ENCODE peak calls at places on chromosomes 1 and 21, in seven cellular contexts. D, N, P, V, I, A and U are unnamed samples.

GRCh38 chr21:8990326-8991087 is 1530.9 kb upstream of the TPTE start:
- DNase-seq in D (no peak), N (no peak), P (no peak), V (peak; percentile 1), I (no peak), A (no peak), U (no peak)

GRCh38 chr1:217911908-217912307 is 280.8 kb downstream of the SPATA17 start:
- DNase-seq in D (no peak), N (no peak), P (peak; percentile 58), V (peak; percentile 67), I (peak; percentile 4), A (peak; percentile 10), U (peak; percentile 6)

GRCh38 chr1:180912211-180912800 is 391 bp upstream of the KIAA1614 start:
- DNase-seq in D (peak; percentile 60), N (peak; percentile 34), P (peak; percentile 62), V (no peak), I (peak; percentile 60), A (peak; percentile 67), U (no peak)

GRCh38 chr1:77322061-77322900 is 40.5 kb downstream of the AK5 start:
- DNase-seq in D (peak; percentile 55), N (peak; percentile 91), P (no peak), V (peak; percentile 97), I (peak; percentile 66), A (peak; percentile 90), U (no peak)

GRCh38 chr1:145981299-145981600 is 15.1 kb downstream of the TXNIP start:
- DNase-seq in D (no peak), N (no peak), P (no peak), V (no peak), I (no peak), A (no peak), U (no peak)

GRCh38 chr21:36156815-36157670 is at the start of gene DOP1B:
- DNase-seq in D (no peak), N (no peak), P (no peak), V (peak; percentile 29), I (no peak), A (peak; percentile 30), U (peak; percentile 43)

GRCh38 chr1:10980094-10980577 is 32.3 kb upstream of the TARDBP start:
- DNase-seq in D (peak; percentile 78), N (peak; percentile 31), P (peak; percentile 97), V (peak; percentile 76), I (peak; percentile 38), A (peak; percentile 93), U (no peak)

GRCh38 chr1:228989992-228990827 is 254.9 kb downstream of the RHOU start:
- DNase-seq in D (peak; percentile 26), N (no peak), P (no peak), V (no peak), I (peak; percentile 71), A (no peak), U (peak; percentile 14)

GRCh38 chr1:59750612-59751395 is 63.9 kb upstream of the HOOK1 start:
- DNase-seq in D (peak; percentile 71), N (peak; percentile 94), P (no peak), V (peak; percentile 80), I (peak; percentile 86), A (peak; percentile 96), U (no peak)

GRCh38 chr1:205711105-205712048 is 31.1 kb upstream of the SLC45A3 start:
- DNase-seq in D (peak; percentile 93), N (peak; percentile 86), P (peak; percentile 45), V (peak; percentile 93), I (peak; percentile 84), A (peak; percentile 94), U (peak; percentile 65)

GRCh38 chr1:22710688-22711024 is at the start of gene EPHB2:
- DNase-seq in D (peak; percentile 74), N (peak; percentile 39), P (no peak), V (peak; percentile 43), I (peak; percentile 53), A (peak; percentile 75), U (no peak)

GRCh38 chr1:177511036-177511435 is 340.3 kb downstream of the BRINP2 start:
- DNase-seq in D (no peak), N (no peak), P (no peak), V (peak; percentile 34), I (no peak), A (peak; percentile 10), U (no peak)

GRCh38 chr1:224697888-224698450 is 81.9 kb downstream of the CNIH3 start:
- DNase-seq in D (no peak), N (no peak), P (no peak), V (no peak), I (no peak), A (peak; percentile 9), U (no peak)

GRCh38 chr1:167373398-167373797 is 144.9 kb downstream of the CD247 start:
- DNase-seq in D (no peak), N (peak; percentile 71), P (no peak), V (no peak), I (no peak), A (peak; percentile 43), U (no peak)

GRCh38 chr1:18104546-18105100 is 3.0 kb upstream of the IGSF21 start:
- DNase-seq in D (no peak), N (no peak), P (no peak), V (no peak), I (no peak), A (peak; percentile 38), U (no peak)

GRCh38 chr1:53065391-53065790 is 3.4 kb downstream of the PODN start:
- DNase-seq in D (no peak), N (no peak), P (no peak), V (no peak), I (no peak), A (no peak), U (no peak)

GRCh38 chr1:214514032-214514818 is 37.2 kb downstream of the PTPN14 start:
- DNase-seq in D (no peak), N (peak; percentile 80), P (no peak), V (peak; percentile 67), I (peak; percentile 75), A (peak; percentile 33), U (no peak)

GRCh38 chr21:45992311-45993209 is 11.0 kb downstream of the COL6A1 start:
- DNase-seq in D (no peak), N (no peak), P (no peak), V (no peak), I (no peak), A (peak; percentile 25), U (no peak)

GRCh38 chr1:2636733-2637132 is 3.9 kb upstream of the MMEL1 start:
- DNase-seq in D (peak; percentile 19), N (no peak), P (no peak), V (no peak), I (no peak), A (no peak), U (no peak)

GRCh38 chr1:37860346-37860666 is 914 bp upstream of the MTF1 start:
- DNase-seq in D (no peak), N (no peak), P (no peak), V (no peak), I (no peak), A (no peak), U (no peak)

GRCh38 chr1:211334986-211335385 is 8.4 kb downstream of the TRAF5 start:
- DNase-seq in D (no peak), N (peak; percentile 43), P (no peak), V (peak; percentile 53), I (no peak), A (peak; percentile 20), U (no peak)

GRCh38 chr21:31455506-31455905 is 111.4 kb upstream of the TIAM1 start:
- DNase-seq in D (no peak), N (no peak), P (no peak), V (no peak), I (no peak), A (no peak), U (no peak)

GRCh38 chr1:171740987-171741871 is 636 bp downstream of the VAMP4 start:
- DNase-seq in D (peak; percentile 65), N (peak; percentile 25), P (no peak), V (peak; percentile 82), I (peak; percentile 52), A (peak; percentile 69), U (peak; percentile 45)

GRCh38 chr1:80441664-80442063 is 1359.1 kb upstream of the ADGRL2 start:
- DNase-seq in D (no peak), N (no peak), P (no peak), V (peak; percentile 21), I (no peak), A (no peak), U (no peak)
- H2AFZ ChIP-seq in D (no peak overlapping the region), N (no peak overlapping the region), P (no peak overlapping the region), V (no peak overlapping the region), I (no peak overlapping the region), A (no peak overlapping the region), U (no peak overlapping the region)

DNA sequence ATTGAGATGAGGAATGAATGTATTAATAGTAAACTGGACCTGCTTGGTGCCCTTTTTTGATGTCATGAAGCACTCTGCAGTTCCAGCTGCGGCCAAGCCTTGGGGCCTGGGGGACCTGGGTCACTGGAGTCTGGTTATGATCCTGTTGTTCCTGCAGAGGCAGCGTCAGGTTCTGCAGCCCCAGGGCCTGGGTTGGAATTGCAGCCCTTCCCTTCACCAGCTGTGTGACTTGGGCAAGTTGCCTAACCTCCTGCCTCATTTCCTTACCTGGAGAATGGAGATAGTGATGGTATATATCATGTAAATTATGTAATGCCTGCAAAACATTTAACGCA is 9.1 kb upstream of the ATP5PO start:
- DNase-seq in D (no peak), N (no peak), P (no peak), V (peak; percentile 74), I (no peak), A (no peak), U (no peak)
- H2AFZ ChIP-seq in D (peak overlapping the region; percentile 70), N (no peak overlapping the region), P (no peak overlapping the region), V (peak overlapping the region; percentile 66), I (no peak overlapping the region), A (no peak overlapping the region), U (peak overlapping the region; percentile 65)

DNA sequence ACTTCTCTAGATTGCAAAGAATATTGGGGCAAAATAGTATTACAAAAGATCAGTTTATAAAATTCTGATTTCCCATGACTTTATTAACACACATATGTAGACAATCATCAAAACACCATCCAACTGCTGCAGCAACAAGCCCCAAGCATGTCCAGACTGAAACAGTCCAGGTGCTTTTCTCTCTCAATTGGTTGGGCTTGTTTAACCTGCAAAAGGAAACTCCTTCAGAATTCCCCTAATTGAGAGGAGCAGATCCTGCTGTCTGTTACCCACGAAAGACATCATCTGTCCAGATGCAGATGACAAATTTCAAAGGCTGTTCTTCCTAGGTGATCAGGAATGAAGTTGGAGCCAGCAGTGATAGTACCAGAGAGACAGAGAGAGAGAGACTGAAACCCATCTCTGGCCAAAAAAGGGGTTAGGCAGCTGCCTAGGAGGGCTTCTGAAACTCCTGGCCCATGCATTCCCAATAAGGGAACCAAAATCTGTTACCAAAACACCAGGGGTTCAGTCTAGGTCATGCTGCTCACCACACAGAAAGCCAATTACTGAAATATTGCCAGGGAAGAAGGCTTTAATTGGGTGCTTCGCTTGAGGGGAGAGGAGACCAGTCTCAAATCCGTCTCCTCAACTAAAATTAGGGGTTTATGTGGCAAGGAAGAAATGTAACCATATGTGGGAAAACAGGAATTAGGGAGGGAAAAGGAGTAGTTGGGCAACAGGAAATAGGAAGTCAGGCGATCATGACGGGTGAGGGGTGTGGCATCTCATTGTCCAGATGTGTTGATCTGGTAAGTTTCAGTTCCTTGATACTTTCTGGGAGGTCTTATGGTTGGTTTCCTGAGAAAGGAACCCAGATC is 34.7 kb upstream of the RGL1 start:
- DNase-seq in D (no peak), N (no peak), P (no peak), V (no peak), I (no peak), A (no peak), U (no peak)
- H2AFZ ChIP-seq in D (no peak overlapping the region), N (no peak overlapping the region), P (no peak overlapping the region), V (no peak overlapping the region), I (no peak overlapping the region), A (no peak overlapping the region), U (no peak overlapping the region)

DNA sequence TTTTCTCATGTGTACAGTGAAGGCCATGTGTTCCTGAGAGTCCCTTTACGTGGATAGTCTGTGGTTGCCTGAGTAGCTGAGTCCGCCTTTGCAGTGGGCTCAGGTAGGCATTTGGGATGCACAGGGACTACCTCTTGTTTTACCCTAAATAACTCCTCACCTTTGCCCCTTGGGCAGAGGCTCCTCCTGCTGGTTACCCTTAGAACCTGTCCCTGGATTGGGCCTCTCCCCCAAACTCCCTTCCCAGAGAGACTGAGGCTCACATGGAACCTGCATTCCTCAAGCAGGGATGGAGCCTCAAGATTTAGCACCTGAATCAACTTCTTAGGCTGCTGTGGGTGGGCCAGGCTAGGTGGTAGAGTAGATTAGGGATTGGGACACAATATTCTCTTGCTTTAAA is 111.7 kb downstream of the FOXD2 start:
- DNase-seq in D (no peak), N (no peak), P (no peak), V (no peak), I (no peak), A (no peak), U (no peak)
- H2AFZ ChIP-seq in D (no peak overlapping the region), N (no peak overlapping the region), P (no peak overlapping the region), V (no peak overlapping the region), I (no peak overlapping the region), A (no peak overlapping the region), U (no peak overlapping the region)